ENCODE peak calls at places on chromosome 16, in four cellular contexts. One of them, this sample, is unnamed.

GRCh38 chr16:56780646-56781045 is 50.7 kb downstream of the NUP93 start:
- DNase-seq in GM23248: no peak
- DNase-seq in cardiac muscle cell: no peak
- DNase-seq in neural crest cell: no peak
- DNase-seq in this sample: no peak

GRCh38 chr16:35414563-35414962 is 1955.2 kb downstream of the TP53TG3F start:
- DNase-seq in cardiac muscle cell: no peak
- DNase-seq in GM23248: no peak
- DNase-seq in neural crest cell: no peak
- DNase-seq in this sample: no peak

GRCh38 chr16:87762071-87762571 is 3.7 kb downstream of the KLHDC4 start:
- DNase-seq in neural crest cell: no peak
- DNase-seq in GM23248: no peak
- DNase-seq in cardiac muscle cell: no peak
- DNase-seq in this sample: no peak

GRCh38 chr16:75385507-75386152 is 47.7 kb downstream of the CFDP1 start:
- DNase-seq in neural crest cell: no peak
- DNase-seq in cardiac muscle cell: peak
- DNase-seq in GM23248: peak
- DNase-seq in this sample: peak

GRCh38 chr16:12406840-12407690 is 396.6 kb downstream of the CPPED1 start:
- DNase-seq in neural crest cell: no peak
- DNase-seq in GM23248: peak
- DNase-seq in cardiac muscle cell: no peak
- DNase-seq in this sample: peak

GRCh38 chr16:49468611-49469322 is 95.2 kb downstream of the C16orf78 start:
- DNase-seq in GM23248: no peak
- DNase-seq in neural crest cell: no peak
- DNase-seq in cardiac muscle cell: no peak
- DNase-seq in this sample: no peak

GRCh38 chr16:1823821-1824220 is 2.8 kb downstream of the HAGH start:
- DNase-seq in cardiac muscle cell: peak
- DNase-seq in neural crest cell: no peak
- DNase-seq in GM23248: no peak
- DNase-seq in this sample: peak

GRCh38 chr16:11886881-11887280 is 28.9 kb downstream of the GSPT1 start:
- DNase-seq in neural crest cell: no peak
- DNase-seq in GM23248: no peak
- DNase-seq in cardiac muscle cell: no peak
- DNase-seq in this sample: no peak

GRCh38 chr16:78931267-78932060 is 669.1 kb downstream of the MAF start:
- DNase-seq in neural crest cell: no peak
- DNase-seq in GM23248: no peak
- DNase-seq in cardiac muscle cell: no peak
- DNase-seq in this sample: no peak

GRCh38 chr16:9330036-9330545 is 238.6 kb downstream of the HAPSTR1 start:
- DNase-seq in GM23248: no peak
- DNase-seq in cardiac muscle cell: no peak
- DNase-seq in neural crest cell: no peak
- DNase-seq in this sample: no peak

GRCh38 chr16:28597692-28598261 is 927 bp upstream of the SULT1A2 start:
- DNase-seq in cardiac muscle cell: no peak
- DNase-seq in neural crest cell: no peak
- DNase-seq in GM23248: no peak
- DNase-seq in this sample: no peak

GRCh38 chr16:55821210-55821609 is 11.7 kb downstream of the CES1 start:
- DNase-seq in neural crest cell: no peak
- DNase-seq in cardiac muscle cell: no peak
- DNase-seq in GM23248: no peak
- DNase-seq in this sample: no peak

GRCh38 chr16:4689864-4690704 is 3.3 kb upstream of the NUDT16L1 start:
- DNase-seq in neural crest cell: no peak
- DNase-seq in cardiac muscle cell: no peak
- DNase-seq in GM23248: no peak
- DNase-seq in this sample: no peak

GRCh38 chr16:626787-627457 is 3.9 kb upstream of the WFIKKN1 start:
- DNase-seq in neural crest cell: no peak
- DNase-seq in cardiac muscle cell: peak
- DNase-seq in GM23248: peak
- DNase-seq in this sample: peak

GRCh38 chr16:57253410-57253927 is 8.4 kb downstream of the ARL2BP start:
- DNase-seq in GM23248: peak
- DNase-seq in cardiac muscle cell: no peak
- DNase-seq in neural crest cell: no peak
- DNase-seq in this sample: no peak

GRCh38 chr16:10579965-10580918 is at the start of gene EMP2:
- DNase-seq in neural crest cell: peak
- DNase-seq in GM23248: peak
- DNase-seq in cardiac muscle cell: peak
- DNase-seq in this sample: peak

GRCh38 chr16:50462793-50463507 is 85.2 kb upstream of the NKD1 start:
- DNase-seq in neural crest cell: peak
- DNase-seq in GM23248: no peak
- DNase-seq in cardiac muscle cell: no peak
- DNase-seq in this sample: no peak

GRCh38 chr16:87733190-87733589 is 32.6 kb downstream of the KLHDC4 start:
- DNase-seq in neural crest cell: no peak
- DNase-seq in GM23248: no peak
- DNase-seq in cardiac muscle cell: no peak
- DNase-seq in this sample: no peak

GRCh38 chr16:89639385-89639784 is 18.1 kb downstream of the CHMP1A start:
- DNase-seq in neural crest cell: no peak
- DNase-seq in cardiac muscle cell: no peak
- DNase-seq in GM23248: no peak
- DNase-seq in this sample: no peak

GRCh38 chr16:81533175-81533507 is 88.5 kb downstream of the CMIP start:
- DNase-seq in neural crest cell: no peak
- DNase-seq in GM23248: no peak
- DNase-seq in cardiac muscle cell: no peak
- DNase-seq in this sample: no peak

GRCh38 chr16:7313170-7313569 is 19.5 kb upstream of the RBFOX1 start:
- DNase-seq in cardiac muscle cell: no peak
- DNase-seq in neural crest cell: peak
- DNase-seq in GM23248: peak
- DNase-seq in this sample: no peak

GRCh38 chr16:47470211-47470610 is 9.1 kb downstream of the PHKB start:
- DNase-seq in neural crest cell: no peak
- DNase-seq in GM23248: no peak
- DNase-seq in cardiac muscle cell: no peak
- DNase-seq in this sample: no peak

GRCh38 chr16:54422569-54422978 is 136.0 kb upstream of the IRX3 start:
- DNase-seq in neural crest cell: no peak
- DNase-seq in cardiac muscle cell: no peak
- DNase-seq in GM23248: peak
- DNase-seq in this sample: peak